ENCODE peak calls at places on chromosomes 2 and 18, in four cellular contexts. Z, D, U and I are unnamed samples. For H3K79me1, the result is how much of the 10 kb centered on the place peaks cover.

GRCh38 chr18:57767259-57768050 is 35.7 kb downstream of the ATP8B1 start:
- DNase-seq in Z (no peak), D (no peak), U (no peak), I (no peak)

GRCh38 chr2:73985318-73986084 is 791 bp downstream of the TET3 start:
- DNase-seq in Z (no peak), D (no peak), U (no peak), I (no peak)

GRCh38 chr2:234258562-234259141 is 208.2 kb downstream of the SPP2 start:
- DNase-seq in Z (peak), D (peak), U (no peak), I (no peak)

GRCh38 chr2:241601841-241602240 is 35.1 kb downstream of the THAP4 start:
- DNase-seq in Z (no peak), D (no peak), U (no peak), I (no peak)

GRCh38 chr2:31038385-31038784 is 99.9 kb downstream of the GALNT14 start:
- DNase-seq in Z (peak), D (no peak), U (peak), I (no peak)

GRCh38 chr18:48887294-48887904 is 63.4 kb downstream of the SMAD7 start:
- DNase-seq in Z (no peak), D (no peak), U (no peak), I (no peak)

GRCh38 chr2:96537734-96538486 is 1.4 kb downstream of the ARID5A start:
- DNase-seq in Z (peak), D (no peak), U (no peak), I (peak)

GRCh38 chr2:215654177-215654850 is 218.4 kb upstream of the FN1 start:
- DNase-seq in Z (no peak), D (peak), U (no peak), I (no peak)

GRCh38 chr2:58973831-58974281 is 732.7 kb upstream of the FANCL start:
- DNase-seq in Z (peak), D (no peak), U (peak), I (no peak)

GRCh38 chr2:120570546-120570945 is 165.1 kb upstream of the GLI2 start:
- DNase-seq in Z (no peak), D (no peak), U (no peak), I (no peak)

GRCh38 chr2:120568975-120569268 is 166.7 kb upstream of the GLI2 start:
- DNase-seq in Z (no peak), D (no peak), U (no peak), I (no peak)

GRCh38 chr2:120571015-120571728 is 164.5 kb upstream of the GLI2 start:
- DNase-seq in Z (no peak), D (no peak), U (no peak), I (no peak)

GRCh38 chr2:120568089-120568974 is 167.3 kb upstream of the GLI2 start:
- DNase-seq in Z (no peak), D (no peak), U (no peak), I (no peak)

GRCh38 chr2:120570001-120570400 is 165.7 kb upstream of the GLI2 start:
- DNase-seq in Z (no peak), D (no peak), U (no peak), I (no peak)
- H3K18ac ChIP-seq in Z (no peak), D (no peak), U (no peak), I (no peak)

GRCh38 chr2:236693531-236693930 is 123.9 kb downstream of the ACKR3 start:
- DNase-seq in Z (peak), D (no peak), U (no peak), I (no peak)
- H3K79me1 ChIP-seq in Z (under half), D (under half), U (under half), I (under half)

DNA sequence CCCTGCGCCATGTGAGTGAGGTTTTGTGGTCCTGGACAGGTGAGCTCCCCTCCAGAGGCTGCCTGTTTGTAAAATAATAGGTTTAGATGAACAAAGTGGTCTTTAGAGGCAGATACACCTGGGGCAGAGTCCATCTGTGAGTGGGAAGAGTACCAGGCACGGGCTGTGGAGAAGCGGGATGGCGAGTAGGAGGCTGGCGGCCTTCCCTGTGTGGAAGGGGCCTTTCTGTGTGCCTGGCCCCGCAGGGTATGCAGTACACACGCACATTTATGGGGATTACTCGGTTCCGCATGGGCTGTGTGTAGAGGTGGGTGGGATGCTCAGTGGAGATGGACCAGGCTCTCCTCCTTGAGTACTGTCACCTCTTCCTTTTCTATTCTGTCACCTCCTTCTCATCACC is 64.1 kb downstream of the AGAP1 start:
- DNase-seq in Z (no peak), D (no peak), U (no peak), I (no peak)
- H3K18ac ChIP-seq in Z (no peak), D (no peak), U (no peak), I (no peak)

GRCh38 chr18:50274044-50274442 is 7.3 kb downstream of the MBD1 start:
- DNase-seq in Z (no peak), D (no peak), U (no peak), I (no peak)
- H3K79me1 ChIP-seq in Z (under half), D (under half), U (under half), I (under half)

GRCh38 chr2:43642363-43642762 is 5.3 kb downstream of the PLEKHH2 start:
- DNase-seq in Z (no peak), D (no peak), U (no peak), I (no peak)

GRCh38 chr2:43631918-43632317 is 5.1 kb upstream of the PLEKHH2 start:
- DNase-seq in Z (no peak), D (no peak), U (no peak), I (no peak)

GRCh38 chr2:43634604-43635306 is 2.3 kb upstream of the PLEKHH2 start:
- DNase-seq in Z (no peak), D (peak), U (no peak), I (no peak)

GRCh38 chr2:43636616-43637015 is 444 bp upstream of the PLEKHH2 start:
- DNase-seq in Z (no peak), D (no peak), U (no peak), I (no peak)

DNA sequence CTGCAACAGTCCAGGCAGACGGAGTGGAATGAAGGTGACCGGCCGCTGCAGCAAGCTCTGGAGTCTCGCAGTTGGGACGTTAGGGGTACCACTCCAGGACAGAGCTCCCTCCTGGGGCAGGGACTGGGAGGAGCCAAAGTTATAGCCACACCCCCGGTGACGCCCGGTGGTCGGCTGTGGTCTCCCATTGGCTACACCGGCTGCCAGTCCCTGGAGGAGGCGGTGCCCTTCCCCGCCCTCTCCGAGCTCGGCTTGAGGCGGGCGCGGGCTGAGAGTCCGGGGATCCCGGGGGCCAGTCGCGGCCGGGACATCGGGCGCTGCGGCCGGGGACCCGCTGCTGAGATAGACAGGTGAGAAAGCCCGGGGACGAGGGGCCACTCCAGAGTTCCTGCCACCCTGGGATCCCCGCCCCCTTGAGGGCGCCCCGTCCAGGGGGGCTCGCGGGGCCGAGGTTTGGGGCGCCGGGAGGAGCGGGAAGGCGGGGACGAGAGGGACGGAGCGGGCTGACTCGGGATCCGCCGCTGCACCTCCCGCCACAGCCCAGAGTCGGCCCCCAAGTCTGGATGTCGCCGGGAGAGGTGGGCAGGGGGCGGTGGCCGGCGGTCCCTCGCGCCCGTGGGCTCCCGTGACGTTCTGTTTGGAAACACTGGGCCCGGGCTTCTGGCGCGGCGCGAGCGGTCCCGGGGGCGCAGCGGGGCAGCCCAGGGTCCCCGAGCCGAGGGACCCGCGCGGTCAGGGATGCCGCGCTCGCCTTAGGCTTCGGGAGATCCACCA is at the start of gene PLEKHH2:
- DNase-seq in Z (peak), D (peak), U (peak), I (peak)
- H3K18ac ChIP-seq in Z (peak), D (peak), U (no peak), I (peak)

GRCh38 chr2:150812664-150813408 is 325.4 kb upstream of the RND3 start:
- DNase-seq in Z (no peak), D (no peak), U (no peak), I (no peak)
- H3K79me1 ChIP-seq in Z (under half), D (under half), U (under half), I (under half)